ENCODE peak calls at places on chromosomes 2 and 18, in four cellular contexts. K is coronary artery, W is stomach, Q is pancreas. L is an unnamed sample.

GRCh38 chr18:47794725-47795447 is 135.6 kb downstream of the SMAD2 start:
- DNase-seq in W (no peak), Q (no peak), K (no peak), L (no peak)

GRCh38 chr2:19380532-19380931 is 22.1 kb upstream of the OSR1 start:
- DNase-seq in Q (no peak), W (no peak), K (no peak), L (no peak)

GRCh38 chr2:220744861-220745260 is 827.2 kb downstream of the EPHA4 start:
- DNase-seq in Q (no peak), W (no peak), K (no peak), L (no peak)

GRCh38 chr2:208311954-208312353 is 45.9 kb downstream of the PIKFYVE start:
- DNase-seq in K (no peak), Q (no peak), W (no peak), L (no peak)

GRCh38 chr2:174561283-174562275 is 36.0 kb downstream of the WIPF1 start:
- DNase-seq in W (peak), K (no peak), Q (peak), L (no peak)

GRCh38 chr2:218984239-218985020 is 554 bp downstream of the FEV start:
- DNase-seq in Q (peak), W (no peak), K (no peak), L (no peak)

GRCh38 chr2:128438091-128438490 is 119.4 kb upstream of the HS6ST1 start:
- DNase-seq in W (peak), Q (no peak), K (peak), L (no peak)

GRCh38 chr2:142672698-142673097 is 204.8 kb upstream of the KYNU start:
- DNase-seq in Q (no peak), W (no peak), K (no peak), L (no peak)

GRCh38 chr18:35515460-35516130 is 17.8 kb upstream of the INO80C start:
- DNase-seq in W (no peak), K (no peak), Q (no peak), L (no peak)

GRCh38 chr18:10124557-10124956 is 210.7 kb downstream of the VAPA start:
- DNase-seq in Q (no peak), K (no peak), W (no peak), L (no peak)

GRCh38 chr2:217434183-217434620 is 568.6 kb downstream of the TNS1 start:
- DNase-seq in W (peak), K (peak), Q (peak), L (peak)

GRCh38 chr2:142599504-142599903 is 278.0 kb upstream of the KYNU start:
- DNase-seq in K (no peak), Q (no peak), W (no peak), L (no peak)

GRCh38 chr2:204150695-204151240 is 214.2 kb downstream of the ICOS start:
- DNase-seq in W (no peak), K (no peak), Q (no peak), L (no peak)

GRCh38 chr2:31812051-31812798 is 198.6 kb downstream of the MEMO1 start:
- DNase-seq in Q (no peak), W (no peak), K (no peak), L (peak)

GRCh38 chr18:56532176-56532840 is 106.1 kb downstream of the TXNL1 start:
- DNase-seq in K (no peak), Q (no peak), W (no peak), L (no peak)

GRCh38 chr2:12419803-12420202 is 296.9 kb upstream of the TRIB2 start:
- DNase-seq in Q (no peak), K (no peak), W (no peak), L (no peak)

GRCh38 chr2:234158812-234159211 is 108.3 kb downstream of the SPP2 start:
- DNase-seq in K (no peak), Q (no peak), W (no peak), L (no peak)

GRCh38 chr2:63249146-63249545 is 198.5 kb downstream of the OTX1 start:
- DNase-seq in K (no peak), Q (no peak), W (no peak), L (no peak)

GRCh38 chr2:176118606-176119370 is 2.2 kb downstream of the HOXD10 start:
- DNase-seq in W (no peak), K (no peak), Q (no peak), L (peak)

GRCh38 chr2:195533771-195534642 is 123.0 kb upstream of the SLC39A10 start:
- DNase-seq in K (peak), Q (no peak), W (no peak), L (peak)

GRCh38 chr2:195531754-195532153 is 125.3 kb upstream of the SLC39A10 start:
- DNase-seq in K (no peak), Q (no peak), W (no peak), L (no peak)

GRCh38 chr2:195532255-195532627 is 124.8 kb upstream of the SLC39A10 start:
- DNase-seq in W (no peak), Q (no peak), K (no peak), L (no peak)

GRCh38 chr2:195535911-195536522 is 121.0 kb upstream of the SLC39A10 start:
- DNase-seq in W (no peak), Q (no peak), K (no peak), L (peak)

DNA sequence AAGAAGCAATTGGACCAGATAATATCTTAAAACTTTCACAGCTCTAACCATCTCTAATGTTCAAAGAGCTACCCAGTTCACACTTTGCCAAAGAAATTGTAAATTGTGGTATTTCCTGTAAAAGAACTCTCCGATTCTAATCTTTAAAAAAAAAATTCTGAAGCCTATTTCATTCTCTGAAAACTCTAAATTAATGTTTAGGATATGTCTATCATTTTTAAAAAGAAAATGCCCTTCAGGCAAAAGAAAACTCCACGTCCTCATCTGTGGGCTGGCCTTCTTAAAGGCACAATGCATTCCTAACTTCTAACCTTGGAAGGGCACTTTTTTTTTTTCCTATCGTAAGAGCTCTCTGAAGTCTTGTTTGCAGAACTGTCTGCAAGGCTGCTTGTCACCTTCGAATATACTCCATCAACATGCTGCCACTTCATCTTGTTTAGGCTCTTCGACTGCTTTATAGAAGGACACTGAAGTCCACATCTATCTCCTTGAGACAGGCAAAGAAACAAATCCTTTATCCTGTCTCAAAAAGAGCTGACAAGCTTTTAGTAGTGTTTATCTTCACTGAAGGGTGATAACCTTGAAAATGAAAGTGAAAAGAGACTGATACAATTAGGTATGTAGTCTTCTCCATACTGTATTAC is 124.3 kb upstream of the SLC39A10 start:
- DNase-seq in Q (no peak), W (no peak), K (no peak), L (peak)
- H3K4me3 ChIP-seq in Q (no peak), W (peak), K (peak), L (peak)

GRCh38 chr2:236715511-236715961 is 145.9 kb downstream of the ACKR3 start:
- DNase-seq in K (no peak), W (no peak), Q (no peak), L (no peak)
- H3K4me3 ChIP-seq in K (peak), W (no peak), Q (no peak), L (no peak)

DNA sequence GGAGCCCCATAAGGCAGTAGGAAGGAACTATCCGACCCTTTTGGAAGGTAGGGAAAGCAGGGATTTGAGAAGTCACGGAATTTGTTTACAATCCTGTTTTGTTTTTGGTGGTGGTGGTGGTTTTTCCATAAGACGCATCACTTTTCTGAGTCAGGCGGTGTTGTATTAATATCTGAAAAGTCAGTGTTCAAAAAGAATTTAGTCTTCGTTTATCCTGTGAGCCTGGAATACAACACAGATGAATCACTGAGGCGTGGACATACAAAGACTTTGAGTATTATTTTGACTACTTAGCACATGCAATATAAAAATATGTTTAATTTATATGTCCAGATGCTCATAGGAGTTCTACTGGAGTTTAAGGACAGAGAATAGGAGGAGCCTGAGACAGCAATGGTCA is 780 bp downstream of the ZNF892 start:
- DNase-seq in W (no peak), K (no peak), Q (no peak), L (no peak)
- H3K4me3 ChIP-seq in W (peak), K (peak), Q (peak), L (peak)

GRCh38 chr18:51168960-51169662 is 28.4 kb downstream of the MEX3C start:
- DNase-seq in Q (no peak), K (no peak), W (no peak), L (no peak)

GRCh38 chr18:51169731-51170130 is 27.8 kb downstream of the MEX3C start:
- DNase-seq in W (no peak), Q (no peak), K (no peak), L (no peak)

GRCh38 chr18:51171208-51171607 is 26.3 kb downstream of the MEX3C start:
- DNase-seq in K (no peak), W (no peak), Q (no peak), L (no peak)

GRCh38 chr18:51170689-51171088 is 26.8 kb downstream of the MEX3C start:
- DNase-seq in K (no peak), W (no peak), Q (no peak), L (no peak)

GRCh38 chr18:51171625-51172024 is 25.9 kb downstream of the MEX3C start:
- DNase-seq in Q (no peak), K (no peak), W (no peak), L (no peak)
- H3K4me3 ChIP-seq in Q (no peak), K (no peak), W (no peak), L (no peak)

GRCh38 chr2:9741110-9741509 is 102.2 kb upstream of the TAF1B start:
- DNase-seq in Q (no peak), K (no peak), W (no peak), L (no peak)

GRCh38 chr2:9740382-9741040 is 102.8 kb upstream of the TAF1B start:
- DNase-seq in Q (no peak), W (no peak), K (no peak), L (no peak)

GRCh38 chr2:9738062-9738717 is 105.1 kb upstream of the TAF1B start:
- DNase-seq in W (no peak), Q (no peak), K (no peak), L (no peak)

GRCh38 chr2:9738718-9739496 is 104.4 kb upstream of the TAF1B start:
- DNase-seq in Q (no peak), K (no peak), W (no peak), L (no peak)

GRCh38 chr2:9739508-9739907 is 103.8 kb upstream of the TAF1B start:
- DNase-seq in Q (peak), K (peak), W (peak), L (no peak)
- H3K4me3 ChIP-seq in Q (peak), K (peak), W (peak), L (no peak)

DNA sequence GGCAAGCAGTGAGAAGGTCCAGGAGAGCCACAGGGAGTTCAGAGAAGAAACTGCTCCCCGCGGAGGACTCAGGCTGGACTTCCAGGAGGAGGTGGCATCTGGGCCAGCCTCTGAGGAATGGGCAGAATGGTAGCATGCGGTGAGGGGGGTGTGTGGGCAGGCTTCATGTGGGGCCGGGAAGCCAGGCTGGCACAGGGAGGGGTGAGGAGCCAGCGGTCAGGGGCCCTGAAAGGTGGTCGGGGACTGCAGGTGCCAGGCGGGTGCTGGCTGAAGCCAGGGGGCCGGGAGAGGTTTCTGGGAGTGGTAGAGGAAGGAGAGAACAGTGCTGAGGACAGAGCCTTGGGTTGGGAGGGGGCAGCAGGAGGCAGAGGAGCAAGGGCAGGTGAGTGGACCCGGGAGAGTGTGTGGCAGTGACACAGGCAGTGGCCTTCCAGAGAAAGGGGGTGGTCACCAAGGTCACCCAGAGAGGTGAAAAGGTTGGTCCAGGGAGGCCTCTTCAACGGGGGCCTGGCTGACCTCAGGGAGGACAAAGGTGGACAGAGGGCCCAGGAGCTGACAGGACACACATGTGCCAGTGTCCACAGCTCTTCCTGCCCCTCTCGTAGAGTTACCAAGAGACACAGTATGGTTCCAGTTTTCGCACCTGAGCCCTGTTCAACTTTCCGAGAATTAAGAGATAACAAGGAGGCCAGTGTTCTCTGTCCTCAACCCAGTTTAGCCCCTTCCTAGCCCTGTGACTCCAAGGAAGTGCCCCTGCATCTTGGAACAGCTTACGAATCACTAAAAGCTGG is 101.2 kb upstream of the ASB18 start:
- DNase-seq in Q (no peak), K (no peak), W (no peak), L (no peak)
- H3K4me3 ChIP-seq in Q (no peak), K (no peak), W (no peak), L (no peak)

L was measured in Jurkat, Clone E6-1.